ENCODE peak calls at places on chromosomes 13 and 19, in eight cellular contexts. K, W, O, H, L, E, Y and M are unnamed samples.

GRCh38 chr19:40465025-40465780 is at the start of gene BLVRB:
- DNase-seq in Y (peak; percentile 26), H (no peak), E (no peak), L (no peak), W (peak; percentile 21), O (peak; percentile 45), K (no peak), M (no peak)

GRCh38 chr19:11261431-11261901 is 858 bp downstream of the DOCK6 start:
- DNase-seq in Y (no peak), W (no peak), O (no peak), L (peak; percentile 79), H (no peak), K (no peak), E (no peak), M (no peak)

GRCh38 chr13:98349731-98350305 is 172.7 kb upstream of the RNF113B start:
- DNase-seq in H (no peak), E (no peak), Y (no peak), K (no peak), O (no peak), W (no peak), L (peak; percentile 44), M (no peak)

GRCh38 chr19:51479531-51480331 is 1.4 kb downstream of the CEACAM18 start:
- DNase-seq in Y (no peak), W (no peak), L (no peak), K (no peak), O (no peak), E (no peak), H (no peak), M (no peak)

GRCh38 chr13:22014469-22014868 is 343.6 kb downstream of the FGF9 start:
- DNase-seq in L (no peak), E (no peak), Y (no peak), H (no peak), W (no peak), K (no peak), O (no peak), M (no peak)

GRCh38 chr13:94415484-94415883 is 64.0 kb downstream of the DCT start:
- DNase-seq in O (no peak), H (no peak), Y (peak; percentile 98), L (no peak), K (peak; percentile 90), W (no peak), E (no peak), M (no peak)

GRCh38 chr19:3210347-3211017 is 14.0 kb upstream of the CELF5 start:
- DNase-seq in K (no peak), L (peak; percentile 96), E (peak; percentile 32), H (peak; percentile 44), W (peak; percentile 28), Y (no peak), O (no peak), M (no peak)

GRCh38 chr19:43699506-43700367 is 16.1 kb upstream of the IRGC start:
- DNase-seq in L (peak; percentile 91), E (no peak), Y (no peak), H (no peak), K (no peak), O (no peak), W (no peak), M (no peak)

GRCh38 chr13:81048026-81048461 is 707.1 kb upstream of the SPRY2 start:
- DNase-seq in E (no peak), O (peak; percentile 96), H (no peak), W (no peak), L (no peak), K (no peak), Y (no peak), M (peak; percentile 81)

GRCh38 chr19:45464861-45465427 is 2.9 kb upstream of the FOSB start:
- DNase-seq in K (no peak), E (no peak), Y (no peak), W (no peak), O (no peak), L (peak; percentile 50), H (no peak), M (no peak)

GRCh38 chr13:114099918-114100445 is 32.4 kb downstream of the RASA3 start:
- DNase-seq in L (peak; percentile 90), Y (no peak), W (no peak), K (peak; percentile 64), H (no peak), E (no peak), O (no peak), M (no peak)

GRCh38 chr13:95137096-95137495 is 164.2 kb downstream of the ABCC4 start:
- DNase-seq in L (no peak), O (no peak), W (no peak), H (no peak), Y (no peak), K (no peak), E (no peak), M (no peak)

GRCh38 chr13:77535448-77535847 is at the start of gene SCEL:
- DNase-seq in Y (no peak), E (no peak), L (no peak), O (no peak), H (no peak), K (no peak), W (no peak), M (no peak)

GRCh38 chr13:110187501-110188161 is 119.3 kb downstream of the COL4A1 start:
- DNase-seq in W (no peak), O (no peak), Y (no peak), H (no peak), L (no peak), E (no peak), K (no peak), M (no peak)

GRCh38 chr13:50358221-50358620 is 343.0 kb downstream of the KCNRG start:
- DNase-seq in W (no peak), O (peak; percentile 60), K (no peak), H (no peak), L (no peak), Y (no peak), E (no peak), M (peak; percentile 52)

GRCh38 chr19:8483165-8483564 is 19.3 kb downstream of the PRAM1 start:
- DNase-seq in Y (no peak), K (no peak), L (no peak), O (no peak), W (no peak), H (no peak), E (no peak), M (no peak)

GRCh38 chr13:48749144-48749543 is 95.4 kb downstream of the CYSLTR2 start:
- DNase-seq in H (no peak), E (no peak), W (no peak), Y (no peak), L (no peak), K (no peak), O (no peak), M (no peak)

GRCh38 chr19:4061178-4061682 is 5.5 kb downstream of the ZBTB7A start:
- DNase-seq in Y (no peak), E (no peak), W (peak; percentile 36), O (no peak), K (no peak), L (peak; percentile 88), H (peak; percentile 37), M (no peak)

GRCh38 chr19:35901854-35902661 is at the start of gene HCST:
- DNase-seq in H (peak; percentile 46), L (no peak), Y (no peak), E (no peak), K (no peak), W (peak; percentile 38), O (no peak), M (no peak)

GRCh38 chr19:49570997-49571676 is 9.2 kb downstream of the NOSIP start:
- DNase-seq in H (no peak), K (no peak), O (no peak), W (no peak), E (no peak), Y (no peak), L (peak; percentile 44), M (no peak)

GRCh38 chr13:82993417-82993816 is 888.9 kb downstream of the SLITRK1 start:
- DNase-seq in E (no peak), H (no peak), K (no peak), W (no peak), O (no peak), L (no peak), Y (no peak), M (no peak)

GRCh38 chr13:52848455-52849190 is at the start of gene PCDH8:
- DNase-seq in H (no peak), K (peak; percentile 65), E (no peak), W (no peak), O (no peak), L (peak; percentile 95), Y (peak; percentile 91), M (peak; percentile 47)

GRCh38 chr13:107392205-107392604 is 823.1 kb downstream of the LIG4 start:
- DNase-seq in K (no peak), H (no peak), L (no peak), W (no peak), O (no peak), Y (no peak), E (no peak), M (no peak)

GRCh38 chr13:20182231-20182846 is 10.4 kb downstream of the GJB2 start:
- DNase-seq in K (peak; percentile 69), E (no peak), H (peak; percentile 24), L (peak; percentile 89), Y (peak; percentile 86), W (no peak), O (peak; percentile 82), M (peak; percentile 71)

GRCh38 chr13:94947392-94947791 is 235.0 kb upstream of the SOX21 start:
- DNase-seq in H (no peak), Y (no peak), O (no peak), E (no peak), K (peak; percentile 32), L (no peak), W (no peak), M (no peak)

GRCh38 chr13:30697177-30697953 is 38.0 kb upstream of the ALOX5AP start:
- DNase-seq in H (no peak), K (no peak), Y (no peak), E (no peak), W (no peak), L (no peak), O (no peak), M (no peak)

GRCh38 chr13:90808838-90809237 is 538.6 kb upstream of the MIR17HG start:
- DNase-seq in E (no peak), O (no peak), W (no peak), K (no peak), Y (no peak), H (no peak), L (no peak), M (no peak)

GRCh38 chr19:40640744-40641143 is 39.6 kb downstream of the LTBP4 start:
- DNase-seq in E (no peak), W (no peak), K (no peak), L (peak; percentile 51), O (no peak), H (no peak), Y (no peak), M (no peak)

GRCh38 chr19:4375164-4375619 is 25.2 kb downstream of the SH3GL1 start:
- DNase-seq in Y (no peak), W (no peak), K (no peak), O (no peak), L (peak; percentile 89), H (no peak), E (no peak), M (no peak)

GRCh38 chr13:88979465-88980180 is 1308.5 kb downstream of the SLITRK5 start:
- DNase-seq in Y (no peak), L (no peak), E (no peak), W (no peak), H (no peak), K (no peak), O (peak; percentile 4), M (no peak)

GRCh38 chr19:35265126-35265995 is 3.4 kb upstream of the USF2 start:
- DNase-seq in W (no peak), O (no peak), E (no peak), H (no peak), Y (no peak), L (peak; percentile 26), K (no peak), M (no peak)

GRCh38 chr13:51781246-51782022 is 22.5 kb downstream of the DHRS12 start:
- DNase-seq in L (peak; percentile 72), K (no peak), E (no peak), O (no peak), H (no peak), W (no peak), Y (no peak), M (no peak)